ENCODE peak calls at places on chromosomes 13 and 19, in seven cellular contexts. D is heart right ventricle, S is heart left ventricle, I is cardiac muscle cell, K is psoas muscle, Y is colonic mucosa, G is ovary. B is an unnamed sample.

GRCh38 chr13:102913924-102914628 is 68.2 kb downstream of the ERCC5 start:
- DNase-seq in D (no peak), G (no peak), Y (no peak), I (no peak), S (no peak), K (no peak), B (no peak)

GRCh38 chr19:45764947-45765346 is 4.1 kb downstream of the SIX5 start:
- DNase-seq in S (peak; percentile 86), K (no peak), G (peak; percentile 55), I (peak; percentile 87), D (peak; percentile 61), Y (no peak), B (no peak)

GRCh38 chr13:76856141-76856571 is 30.0 kb downstream of the KCTD12 start:
- DNase-seq in K (no peak), I (no peak), Y (no peak), G (no peak), D (no peak), S (no peak), B (peak; percentile 39)

GRCh38 chr19:16828990-16829821 is at the start of gene SIN3B:
- DNase-seq in I (peak; percentile 90), G (peak; percentile 93), K (peak; percentile 92), Y (peak; percentile 89), S (peak; percentile 83), D (peak; percentile 82), B (peak; percentile 45)

GRCh38 chr13:75073791-75074190 is 408.2 kb downstream of the TBC1D4 start:
- DNase-seq in S (no peak), K (no peak), Y (no peak), I (no peak), D (no peak), G (no peak), B (no peak)

GRCh38 chr13:95494082-95494681 is 58.3 kb upstream of the CLDN10 start:
- DNase-seq in G (no peak), D (peak; percentile 16), Y (peak; percentile 40), I (peak; percentile 65), K (no peak), S (no peak), B (no peak)

GRCh38 chr19:49853852-49854849 is 3.2 kb downstream of the PTOV1 start:
- DNase-seq in D (no peak), I (no peak), Y (peak; percentile 21), K (no peak), S (no peak), G (peak; percentile 45), B (no peak)

GRCh38 chr19:41877490-41877876 is 404 bp downstream of the CD79A start:
- DNase-seq in Y (no peak), D (no peak), S (no peak), I (no peak), G (no peak), K (no peak), B (no peak)

GRCh38 chr19:40416918-40417713 is 3.9 kb upstream of the PRX start:
- DNase-seq in I (no peak), G (no peak), S (peak; percentile 72), Y (no peak), K (peak; percentile 80), D (peak; percentile 81), B (no peak)

GRCh38 chr13:62014299-62014698 is 598.6 kb upstream of the PCDH20 start:
- DNase-seq in S (no peak), I (peak; percentile 39), G (no peak), D (no peak), K (no peak), Y (no peak), B (no peak)

GRCh38 chr13:110562696-110563462 is 1.4 kb upstream of the RAB20 start:
- DNase-seq in G (no peak), D (no peak), S (no peak), I (no peak), Y (no peak), K (no peak), B (no peak)

GRCh38 chr13:24185591-24186232 is 25.2 kb downstream of the SPATA13 start:
- DNase-seq in Y (no peak), S (no peak), K (no peak), D (no peak), G (no peak), I (no peak), B (no peak)

GRCh38 chr13:20190481-20191310 is 2.0 kb downstream of the GJB2 start:
- DNase-seq in Y (no peak), G (no peak), I (no peak), D (no peak), K (no peak), S (no peak), B (peak; percentile 45)

GRCh38 chr19:44643605-44644390 is at the start of gene PVR:
- DNase-seq in Y (peak; percentile 79), D (peak; percentile 62), G (peak; percentile 81), K (peak; percentile 87), I (peak; percentile 79), S (peak; percentile 86), B (peak; percentile 50)

GRCh38 chr19:1237754-1238372 is at the start of gene CBARP:
- DNase-seq in K (no peak), I (peak; percentile 87), Y (no peak), S (no peak), G (peak; percentile 78), D (no peak), B (no peak)

GRCh38 chr19:7076151-7076550 is 6.6 kb downstream of the ZNF557 start:
- DNase-seq in K (no peak), S (no peak), G (no peak), D (no peak), Y (peak; percentile 6), I (no peak), B (no peak)

GRCh38 chr13:35283856-35284255 is 192.6 kb downstream of the MAB21L1 start:
- DNase-seq in S (no peak), Y (no peak), G (no peak), K (no peak), I (no peak), D (no peak), B (no peak)

DNA sequence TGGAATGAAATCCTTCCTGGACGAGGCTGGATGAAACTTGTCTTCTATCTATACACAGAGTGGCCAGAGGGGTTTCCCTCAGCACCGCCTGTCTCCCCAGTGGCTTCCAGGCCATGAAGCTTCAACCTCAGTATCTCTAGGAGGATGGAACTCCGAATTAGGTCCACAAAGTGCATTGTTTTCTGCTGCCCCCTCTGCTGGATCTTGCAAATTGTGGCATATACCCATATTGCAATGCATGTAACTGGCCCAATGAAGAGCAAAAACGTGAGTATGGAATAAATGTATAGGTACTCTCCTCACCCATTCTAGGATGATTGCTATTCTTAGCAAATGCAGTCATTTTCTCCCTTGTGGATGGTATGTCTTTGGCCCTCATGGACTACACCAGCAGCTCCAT is 14.7 kb upstream of the LILRB4 start:
- DNase-seq in I (no peak), G (no peak), Y (no peak), K (no peak), S (no peak), D (no peak), B (no peak)
- TF ChIP-seq CTCF in I (no peak), G (no peak), Y (no peak), K (no peak), S (no peak), D (no peak), B (no peak)

GRCh38 chr13:27367570-27367969 is 56.8 kb upstream of the GTF3A start:
- DNase-seq in G (no peak), I (no peak), S (no peak), K (no peak), D (no peak), Y (no peak), B (no peak)
- H3K27me3 ChIP-seq in G (no peaks in the 10 kb centered on the region), I (peaks cover 59% of the 10 kb centered on the region), S (peaks cover under 1% of the 10 kb centered on the region), K (peaks cover 2% of the 10 kb centered on the region), D (peaks cover 36% of the 10 kb centered on the region), Y (no peaks in the 10 kb centered on the region), B (peaks cover 12% of the 10 kb centered on the region)

GRCh38 chr19:57682226-57682766 is 519 bp downstream of the ZNF551 start:
- DNase-seq in I (no peak), S (no peak), G (no peak), Y (no peak), K (no peak), D (no peak), B (no peak)

GRCh38 chr19:57686727-57687126 is 5.0 kb downstream of the ZNF551 start:
- DNase-seq in I (no peak), G (no peak), K (no peak), Y (no peak), S (no peak), D (no peak), B (no peak)

GRCh38 chr19:57689750-57690149 is 8.0 kb downstream of the ZNF551 start:
- DNase-seq in S (no peak), D (no peak), I (no peak), Y (no peak), G (no peak), K (no peak), B (no peak)

GRCh38 chr19:57688011-57688763 is 6.4 kb downstream of the ZNF551 start:
- DNase-seq in D (no peak), S (no peak), Y (no peak), K (no peak), I (no peak), G (no peak), B (no peak)

GRCh38 chr19:57687363-57688010 is 5.7 kb downstream of the ZNF551 start:
- DNase-seq in D (no peak), S (no peak), K (no peak), I (no peak), G (no peak), Y (no peak), B (no peak)
- H3K4me3 ChIP-seq in D (no peak overlapping the region), S (no peak overlapping the region), K (no peak overlapping the region), I (no peak overlapping the region), G (no peak overlapping the region), Y (no peak overlapping the region), B (no peak overlapping the region)

DNA sequence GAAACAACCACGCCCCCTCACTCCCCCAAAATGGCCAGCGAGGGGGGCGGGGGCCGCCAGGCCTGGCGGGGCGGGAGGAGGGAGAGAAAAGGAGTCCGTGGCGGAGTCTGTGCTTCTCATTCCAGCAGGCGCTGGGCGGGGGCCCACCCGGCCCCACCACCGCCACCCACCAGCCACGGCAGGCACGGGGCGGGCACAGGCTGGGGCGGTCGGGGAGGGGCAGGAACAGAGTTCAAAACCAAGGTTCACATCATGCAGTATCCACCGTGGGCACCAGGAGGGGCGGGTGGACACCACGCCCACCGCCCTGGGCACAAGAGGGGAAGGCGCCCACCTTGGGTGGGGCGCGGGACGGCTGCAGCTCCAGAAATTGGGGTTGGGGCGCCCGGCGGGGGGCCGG is 12.8 kb downstream of the DPF1 start:
- DNase-seq in D (no peak), G (peak; percentile 60), S (no peak), Y (no peak), K (no peak), I (no peak), B (no peak)
- TF ChIP-seq CTCF in D (no peak), G (no peak), S (peak; percentile 7), Y (no peak), K (no peak), I (no peak), B (peak; percentile 14)

GRCh38 chr19:29516358-29516725 is 9.5 kb upstream of the VSTM2B start:
- DNase-seq in D (no peak), Y (no peak), S (peak; percentile 9), K (peak; percentile 13), I (no peak), G (no peak), B (no peak)
- H3K27me3 ChIP-seq in D (peaks cover 16% of the 10 kb centered on the region), Y (no peaks in the 10 kb centered on the region), S (no peaks in the 10 kb centered on the region), K (peaks cover 2% of the 10 kb centered on the region), I (peaks cover 74% of the 10 kb centered on the region), G (no peaks in the 10 kb centered on the region), B (peaks cover 2% of the 10 kb centered on the region)

B was measured in kidney epithelial cell.